ENCODE peak calls at places on chromosomes 3 and 15, in five cellular contexts. One of them, this sample, is unnamed.

GRCh38 chr3:192879346-192880031 is 38.2 kb downstream of the MB21D2 start:
- DNase-seq in lung: no peak
- DNase-seq in OCI-LY7: no peak
- DNase-seq in left ventricle myocardium inferior: no peak
- DNase-seq in suprapubic skin: no peak
- DNase-seq in this sample: peak

GRCh38 chr3:105367063-105367405 is 325 bp downstream of the ALCAM start:
- DNase-seq in left ventricle myocardium inferior: no peak
- DNase-seq in lung: peak
- DNase-seq in OCI-LY7: peak
- DNase-seq in suprapubic skin: peak
- DNase-seq in this sample: peak

GRCh38 chr3:141402476-141403171 is 34.3 kb downstream of the ZBTB38 start:
- DNase-seq in suprapubic skin: peak
- DNase-seq in OCI-LY7: no peak
- DNase-seq in left ventricle myocardium inferior: peak
- DNase-seq in lung: peak
- DNase-seq in this sample: peak

GRCh38 chr3:42638339-42638842 is 15.1 kb upstream of the ZBTB47 start:
- DNase-seq in suprapubic skin: no peak
- DNase-seq in left ventricle myocardium inferior: no peak
- DNase-seq in OCI-LY7: no peak
- DNase-seq in lung: no peak
- DNase-seq in this sample: no peak

GRCh38 chr3:20111836-20112235 is 71.6 kb downstream of the KAT2B start:
- DNase-seq in OCI-LY7: no peak
- DNase-seq in lung: no peak
- DNase-seq in left ventricle myocardium inferior: no peak
- DNase-seq in suprapubic skin: no peak
- DNase-seq in this sample: peak

GRCh38 chr3:37217098-37217849 is 42.9 kb upstream of the LRRFIP2 start:
- DNase-seq in lung: no peak
- DNase-seq in OCI-LY7: no peak
- DNase-seq in left ventricle myocardium inferior: no peak
- DNase-seq in suprapubic skin: no peak
- DNase-seq in this sample: no peak

GRCh38 chr15:88704791-88705768 is 66.3 kb downstream of the ISG20 start:
- DNase-seq in left ventricle myocardium inferior: peak
- DNase-seq in suprapubic skin: peak
- DNase-seq in OCI-LY7: no peak
- DNase-seq in lung: no peak
- DNase-seq in this sample: no peak

GRCh38 chr15:32671339-32672325 is 30.1 kb downstream of the SCG5 start:
- DNase-seq in left ventricle myocardium inferior: no peak
- DNase-seq in suprapubic skin: no peak
- DNase-seq in lung: no peak
- DNase-seq in OCI-LY7: no peak
- DNase-seq in this sample: no peak

GRCh38 chr3:141575879-141576743 is 89.3 kb downstream of the RASA2 start:
- DNase-seq in lung: no peak
- DNase-seq in OCI-LY7: peak
- DNase-seq in suprapubic skin: no peak
- DNase-seq in left ventricle myocardium inferior: no peak
- DNase-seq in this sample: peak

GRCh38 chr15:35379972-35380371 is 166.0 kb downstream of the DPH6 start:
- DNase-seq in lung: no peak
- DNase-seq in left ventricle myocardium inferior: no peak
- DNase-seq in suprapubic skin: no peak
- DNase-seq in OCI-LY7: no peak
- DNase-seq in this sample: no peak

GRCh38 chr3:156256256-156256655 is 135.9 kb downstream of the KCNAB1 start:
- DNase-seq in lung: no peak
- DNase-seq in left ventricle myocardium inferior: no peak
- DNase-seq in OCI-LY7: no peak
- DNase-seq in suprapubic skin: no peak
- DNase-seq in this sample: no peak

GRCh38 chr3:22475665-22476064 is 724.7 kb upstream of the ZNF385D start:
- DNase-seq in left ventricle myocardium inferior: no peak
- DNase-seq in OCI-LY7: no peak
- DNase-seq in suprapubic skin: no peak
- DNase-seq in lung: no peak
- DNase-seq in this sample: no peak

GRCh38 chr3:61783993-61784718 is 222.8 kb downstream of the PTPRG start:
- DNase-seq in suprapubic skin: no peak
- DNase-seq in lung: no peak
- DNase-seq in OCI-LY7: no peak
- DNase-seq in left ventricle myocardium inferior: no peak
- DNase-seq in this sample: no peak

GRCh38 chr3:16303037-16303436 is 38.0 kb downstream of the OXNAD1 start:
- DNase-seq in OCI-LY7: no peak
- DNase-seq in left ventricle myocardium inferior: no peak
- DNase-seq in suprapubic skin: no peak
- DNase-seq in lung: no peak
- DNase-seq in this sample: no peak

GRCh38 chr15:93422476-93422875 is 333.5 kb upstream of the RGMA start:
- DNase-seq in OCI-LY7: no peak
- DNase-seq in lung: no peak
- DNase-seq in suprapubic skin: no peak
- DNase-seq in left ventricle myocardium inferior: no peak
- DNase-seq in this sample: no peak

GRCh38 chr3:42071720-42072582 is 19.2 kb upstream of the TRAK1 start:
- DNase-seq in lung: peak
- DNase-seq in suprapubic skin: peak
- DNase-seq in OCI-LY7: peak
- DNase-seq in left ventricle myocardium inferior: peak
- DNase-seq in this sample: peak

GRCh38 chr3:193240436-193240849 is 579 bp upstream of the PLAAT1 start:
- DNase-seq in left ventricle myocardium inferior: peak
- DNase-seq in lung: no peak
- DNase-seq in OCI-LY7: no peak
- DNase-seq in suprapubic skin: no peak
- DNase-seq in this sample: no peak

GRCh38 chr3:193292386-193292785 is 51.4 kb downstream of the PLAAT1 start:
- DNase-seq in suprapubic skin: no peak
- DNase-seq in left ventricle myocardium inferior: no peak
- DNase-seq in OCI-LY7: no peak
- DNase-seq in lung: no peak
- DNase-seq in this sample: no peak

GRCh38 chr3:99324854-99325253 is 313.5 kb upstream of the COL8A1 start:
- DNase-seq in left ventricle myocardium inferior: no peak
- DNase-seq in OCI-LY7: no peak
- DNase-seq in lung: no peak
- DNase-seq in suprapubic skin: no peak
- DNase-seq in this sample: no peak

GRCh38 chr3:160473978-160474377 is 24.4 kb upstream of the TRIM59 start:
- DNase-seq in suprapubic skin: no peak
- DNase-seq in left ventricle myocardium inferior: no peak
- DNase-seq in OCI-LY7: no peak
- DNase-seq in lung: no peak
- DNase-seq in this sample: peak

GRCh38 chr3:109559389-109559788 is 222.0 kb upstream of the DPPA4 start:
- DNase-seq in left ventricle myocardium inferior: no peak
- DNase-seq in OCI-LY7: no peak
- DNase-seq in suprapubic skin: no peak
- DNase-seq in lung: no peak
- DNase-seq in this sample: no peak

GRCh38 chr3:55074861-55075260 is 147.0 kb upstream of the LRTM1 start:
- DNase-seq in OCI-LY7: no peak
- DNase-seq in suprapubic skin: no peak
- DNase-seq in left ventricle myocardium inferior: no peak
- DNase-seq in lung: no peak
- DNase-seq in this sample: no peak

GRCh38 chr3:32440481-32441350 is 49.1 kb downstream of the CMTM7 start:
- DNase-seq in OCI-LY7: peak
- DNase-seq in lung: no peak
- DNase-seq in left ventricle myocardium inferior: no peak
- DNase-seq in suprapubic skin: no peak
- DNase-seq in this sample: peak

GRCh38 chr3:184175981-184176376 is 1.3 kb downstream of the AP2M1 start:
- DNase-seq in suprapubic skin: no peak
- DNase-seq in OCI-LY7: no peak
- DNase-seq in lung: no peak
- DNase-seq in left ventricle myocardium inferior: no peak
- DNase-seq in this sample: no peak

GRCh38 chr3:172131746-172132145 is 92.4 kb downstream of the FNDC3B start:
- DNase-seq in left ventricle myocardium inferior: no peak
- DNase-seq in lung: no peak
- DNase-seq in OCI-LY7: no peak
- DNase-seq in suprapubic skin: no peak
- DNase-seq in this sample: no peak

GRCh38 chr3:113557374-113557773 is 25.0 kb downstream of the SIDT1 start:
- DNase-seq in suprapubic skin: no peak
- DNase-seq in left ventricle myocardium inferior: no peak
- DNase-seq in lung: no peak
- DNase-seq in OCI-LY7: no peak
- DNase-seq in this sample: peak

GRCh38 chr15:83108266-83109219 is 1.1 kb downstream of the TM6SF1 start:
- DNase-seq in OCI-LY7: peak
- DNase-seq in suprapubic skin: peak
- DNase-seq in left ventricle myocardium inferior: peak
- DNase-seq in lung: peak
- DNase-seq in this sample: no peak

GRCh38 chr15:51270706-51271105 is 67.7 kb downstream of the CYP19A1 start:
- DNase-seq in OCI-LY7: no peak
- DNase-seq in left ventricle myocardium inferior: no peak
- DNase-seq in lung: no peak
- DNase-seq in suprapubic skin: no peak
- DNase-seq in this sample: no peak

GRCh38 chr3:156818890-156819289 is 7.3 kb upstream of the LEKR1 start:
- DNase-seq in left ventricle myocardium inferior: no peak
- DNase-seq in OCI-LY7: no peak
- DNase-seq in suprapubic skin: no peak
- DNase-seq in lung: no peak
- DNase-seq in this sample: peak

GRCh38 chr3:68996356-68996995 is 17.0 kb downstream of the EOGT start:
- DNase-seq in left ventricle myocardium inferior: no peak
- DNase-seq in lung: no peak
- DNase-seq in suprapubic skin: no peak
- DNase-seq in OCI-LY7: no peak
- DNase-seq in this sample: peak

GRCh38 chr3:86175593-86175992 is 815.4 kb downstream of the VGLL3 start:
- DNase-seq in suprapubic skin: no peak
- DNase-seq in OCI-LY7: no peak
- DNase-seq in left ventricle myocardium inferior: no peak
- DNase-seq in lung: no peak
- DNase-seq in this sample: no peak

DNA sequence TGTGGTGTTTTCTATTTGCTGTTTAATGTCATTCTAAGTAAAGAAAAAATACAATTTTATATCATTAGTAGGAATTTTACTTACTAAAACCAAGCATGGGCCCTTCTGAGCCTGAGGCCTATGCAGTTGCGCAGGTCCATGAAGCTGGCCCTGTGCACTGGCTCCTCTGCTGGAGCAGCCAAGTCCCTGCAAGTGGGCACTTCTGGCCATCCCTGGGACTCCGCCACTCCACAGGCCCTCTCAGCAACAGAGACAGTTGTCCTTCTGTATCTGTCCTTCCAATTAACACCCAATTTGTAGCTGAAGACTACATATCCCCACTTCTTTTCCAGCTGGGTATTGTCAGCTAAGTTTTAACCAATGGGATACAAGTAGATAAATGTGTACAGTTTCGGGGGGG is 49.9 kb upstream of the RYK start:
- DNase-seq in OCI-LY7: no peak
- DNase-seq in lung: no peak
- DNase-seq in left ventricle myocardium inferior: no peak
- DNase-seq in suprapubic skin: no peak
- DNase-seq in this sample: no peak
- TF ChIP-seq CTCF in OCI-LY7: no peak
- TF ChIP-seq CTCF in lung: no peak
- TF ChIP-seq CTCF in left ventricle myocardium inferior: peak
- TF ChIP-seq CTCF in suprapubic skin: no peak
- TF ChIP-seq CTCF in this sample: no peak

GRCh38 chr3:71991051-71991450 is 206.1 kb upstream of the PROK2 start:
- DNase-seq in lung: no peak
- DNase-seq in left ventricle myocardium inferior: no peak
- DNase-seq in OCI-LY7: no peak
- DNase-seq in suprapubic skin: no peak
- DNase-seq in this sample: no peak

GRCh38 chr3:71991681-71992080 is 206.7 kb upstream of the PROK2 start:
- DNase-seq in suprapubic skin: no peak
- DNase-seq in left ventricle myocardium inferior: no peak
- DNase-seq in OCI-LY7: no peak
- DNase-seq in lung: no peak
- DNase-seq in this sample: no peak

GRCh38 chr3:71990545-71990944 is 205.6 kb upstream of the PROK2 start:
- DNase-seq in OCI-LY7: no peak
- DNase-seq in suprapubic skin: no peak
- DNase-seq in lung: no peak
- DNase-seq in left ventricle myocardium inferior: no peak
- DNase-seq in this sample: no peak

GRCh38 chr3:71997066-71997653 is 212.2 kb upstream of the PROK2 start:
- DNase-seq in OCI-LY7: no peak
- DNase-seq in left ventricle myocardium inferior: no peak
- DNase-seq in suprapubic skin: no peak
- DNase-seq in lung: no peak
- DNase-seq in this sample: no peak

GRCh38 chr3:71994203-71994602 is 209.3 kb upstream of the PROK2 start:
- DNase-seq in lung: no peak
- DNase-seq in suprapubic skin: no peak
- DNase-seq in OCI-LY7: no peak
- DNase-seq in left ventricle myocardium inferior: no peak
- DNase-seq in this sample: no peak
- H3K27ac ChIP-seq in lung: no peak
- H3K27ac ChIP-seq in suprapubic skin: no peak
- H3K27ac ChIP-seq in OCI-LY7: no peak
- H3K27ac ChIP-seq in left ventricle myocardium inferior: no peak
- H3K27ac ChIP-seq in this sample: no peak

GRCh38 chr15:63655683-63656372 is 58.6 kb downstream of the FBXL22 start:
- DNase-seq in suprapubic skin: no peak
- DNase-seq in OCI-LY7: no peak
- DNase-seq in lung: no peak
- DNase-seq in left ventricle myocardium inferior: no peak
- DNase-seq in this sample: no peak
- TF ChIP-seq CTCF in suprapubic skin: no peak
- TF ChIP-seq CTCF in OCI-LY7: no peak
- TF ChIP-seq CTCF in lung: no peak
- TF ChIP-seq CTCF in left ventricle myocardium inferior: no peak
- TF ChIP-seq CTCF in this sample: no peak

GRCh38 chr15:67161412-67161811 is 93.0 kb downstream of the AAGAB start:
- DNase-seq in suprapubic skin: no peak
- DNase-seq in lung: no peak
- DNase-seq in OCI-LY7: no peak
- DNase-seq in left ventricle myocardium inferior: no peak
- DNase-seq in this sample: no peak

GRCh38 chr15:67164401-67164791 is 90.1 kb downstream of the AAGAB start:
- DNase-seq in OCI-LY7: no peak
- DNase-seq in lung: peak
- DNase-seq in suprapubic skin: no peak
- DNase-seq in left ventricle myocardium inferior: no peak
- DNase-seq in this sample: no peak

GRCh38 chr15:67164811-67165652 is 89.4 kb downstream of the AAGAB start:
- DNase-seq in lung: no peak
- DNase-seq in suprapubic skin: no peak
- DNase-seq in OCI-LY7: no peak
- DNase-seq in left ventricle myocardium inferior: peak
- DNase-seq in this sample: no peak

GRCh38 chr15:67163180-67163579 is 91.3 kb downstream of the AAGAB start:
- DNase-seq in left ventricle myocardium inferior: no peak
- DNase-seq in lung: no peak
- DNase-seq in OCI-LY7: no peak
- DNase-seq in suprapubic skin: no peak
- DNase-seq in this sample: no peak

GRCh38 chr15:67161881-67162280 is 92.6 kb downstream of the AAGAB start:
- DNase-seq in lung: no peak
- DNase-seq in left ventricle myocardium inferior: no peak
- DNase-seq in suprapubic skin: no peak
- DNase-seq in OCI-LY7: no peak
- DNase-seq in this sample: no peak
- H3K27ac ChIP-seq in lung: no peak
- H3K27ac ChIP-seq in left ventricle myocardium inferior: no peak
- H3K27ac ChIP-seq in suprapubic skin: no peak
- H3K27ac ChIP-seq in OCI-LY7: no peak
- H3K27ac ChIP-seq in this sample: no peak